ENCODE peak calls at places on chromosomes 6 and 20, in nine cellular contexts. L is heart left ventricle; X is islet precursor cell; M is left cardiac atrium; T is NCI-H774; G is skeletal muscle cell; Y is HuH-7.5; A is stimulated activated CD4-positive, alpha-beta T cell treated with anti-CD3 and anti-CD28 coated beads, Interleukin-15, amount 100 ng/mL, for 24 hours; F is aorta. C is an unnamed sample.

GRCh38 chr6:144418969-144419545 is 133.9 kb downstream of the UTRN start:
- DNase-seq in M (no peak), T (no peak), L (no peak), A (no peak), X (no peak), F (no peak), G (no peak), Y (no peak), C (no peak)

GRCh38 chr6:43368517-43369160 is 808 bp downstream of the ZNF318 start:
- DNase-seq in F (peak), X (peak), Y (peak), A (peak), G (no peak), L (peak), T (no peak), M (peak), C (peak)

GRCh38 chr20:32861446-32861845 is 2.7 kb downstream of the EFCAB8 start:
- DNase-seq in F (no peak), X (no peak), M (no peak), Y (no peak), T (no peak), A (no peak), L (no peak), G (no peak), C (no peak)

GRCh38 chr20:22403860-22404608 is 180.3 kb downstream of the FOXA2 start:
- DNase-seq in T (peak), X (no peak), F (no peak), L (no peak), A (no peak), G (no peak), Y (no peak), M (no peak), C (no peak)

GRCh38 chr6:130307752-130308361 is 58.0 kb upstream of the TMEM200A start:
- DNase-seq in F (no peak), G (peak), A (no peak), T (no peak), Y (peak), L (no peak), X (no peak), M (no peak), C (no peak)

GRCh38 chr6:161405418-161405817 is 131.6 kb upstream of the AGPAT4 start:
- DNase-seq in L (no peak), A (no peak), T (no peak), X (no peak), M (no peak), Y (no peak), F (no peak), G (no peak), C (no peak)

GRCh38 chr6:153208706-153209105 is 77.6 kb upstream of the RGS17 start:
- DNase-seq in Y (no peak), L (no peak), X (no peak), M (no peak), F (no peak), G (no peak), T (peak), A (no peak), C (peak)

GRCh38 chr6:170572704-170573466 is 11.6 kb downstream of the PDCD2 start:
- DNase-seq in X (no peak), G (no peak), T (no peak), F (no peak), Y (no peak), M (no peak), A (no peak), L (no peak), C (no peak)

GRCh38 chr6:132683543-132683942 is 24.6 kb upstream of the TAAR1 start:
- DNase-seq in A (no peak), G (peak), X (peak), Y (no peak), T (no peak), L (no peak), M (no peak), F (no peak), C (no peak)

GRCh38 chr6:40634429-40634828 is 47.3 kb upstream of the LRFN2 start:
- DNase-seq in T (peak), A (no peak), M (no peak), G (no peak), F (no peak), Y (no peak), L (no peak), X (no peak), C (no peak)

GRCh38 chr6:3379482-3380060 is 77.3 kb downstream of the SLC22A23 start:
- DNase-seq in G (peak), A (no peak), M (no peak), X (no peak), L (no peak), Y (no peak), T (no peak), F (peak), C (no peak)

GRCh38 chr20:39993737-39994136 is 695.3 kb downstream of the MAFB start:
- DNase-seq in A (no peak), G (no peak), F (peak), X (no peak), L (peak), M (peak), Y (no peak), T (peak), C (peak)

GRCh38 chr6:25172819-25173218 is 106.4 kb upstream of the CARMIL1 start:
- DNase-seq in X (peak), Y (no peak), F (no peak), M (no peak), L (no peak), G (peak), T (no peak), A (no peak), C (no peak)

GRCh38 chr20:35742741-35743523 is 872 bp upstream of the RBM39 start:
- DNase-seq in F (no peak), L (no peak), G (no peak), A (no peak), Y (no peak), M (no peak), X (no peak), T (peak), C (no peak)

GRCh38 chr6:15399651-15400470 is 154.0 kb downstream of the JARID2 start:
- DNase-seq in Y (peak), L (peak), X (peak), M (peak), G (peak), T (peak), F (no peak), A (no peak), C (peak)

GRCh38 chr6:89492025-89492640 is 59.2 kb downstream of the ANKRD6 start:
- DNase-seq in A (no peak), M (no peak), G (no peak), F (no peak), Y (no peak), X (no peak), L (no peak), T (peak), C (no peak)

GRCh38 chr20:10922941-10923340 is 249.1 kb upstream of the JAG1 start:
- DNase-seq in A (no peak), L (no peak), Y (no peak), T (no peak), G (peak), X (peak), M (no peak), F (no peak), C (no peak)

C was measured in Right ventricle myocardium superior.